ENCODE peak calls at places on chromosomes 3 and 15, in nine cellular contexts. I is left ventricle myocardium inferior; C is tibial artery; O is CD8-positive, alpha-beta T cell; S is right lobe of liver; Q is BE2C; Z is tibial nerve; X is uterus; B is heart left ventricle. M is an unnamed sample. For H3K4me1, the result is how much of the 10 kb centered on the place peaks cover.

GRCh38 chr3:57943525-57944312 is 64.5 kb upstream of the FLNB start:
- DNase-seq in I (no peak), C (peak), O (no peak), S (no peak), Q (no peak), Z (no peak), X (peak), B (no peak), M (no peak)

GRCh38 chr3:160331127-160331937 is 67.7 kb downstream of the IFT80 start:
- DNase-seq in I (no peak), C (no peak), O (no peak), S (no peak), Q (no peak), Z (no peak), X (no peak), B (no peak), M (no peak)

GRCh38 chr15:57865294-57865693 is 158.8 kb downstream of the POLR2M start:
- DNase-seq in I (no peak), C (no peak), O (no peak), S (no peak), Q (peak), Z (no peak), X (no peak), B (no peak), M (no peak)

GRCh38 chr15:78909791-78910228 is 35.0 kb downstream of the CTSH start:
- DNase-seq in I (no peak), C (no peak), O (no peak), S (no peak), Q (peak), Z (no peak), X (no peak), B (peak), M (no peak)

GRCh38 chr15:68292157-68292781 is 14.7 kb downstream of the FEM1B start:
- DNase-seq in I (no peak), C (no peak), O (no peak), S (no peak), Q (no peak), Z (no peak), X (no peak), B (no peak), M (no peak)

GRCh38 chr15:39171944-39172368 is 408.9 kb upstream of the THBS1 start:
- DNase-seq in I (peak), C (peak), O (no peak), S (peak), Q (peak), Z (peak), X (peak), B (peak), M (no peak)

GRCh38 chr3:142852009-142852408 is 36.9 kb downstream of the PCOLCE2 start:
- DNase-seq in I (no peak), C (no peak), O (no peak), S (no peak), Q (no peak), Z (no peak), X (no peak), B (no peak), M (no peak)

GRCh38 chr15:65612616-65612946 is 1.6 kb upstream of the INTS14 start:
- DNase-seq in I (no peak), C (no peak), O (no peak), S (no peak), Q (no peak), Z (no peak), X (no peak), B (no peak), M (no peak)

GRCh38 chr15:84981054-84981710 is 474 bp upstream of the PDE8A start:
- DNase-seq in I (peak), C (peak), O (peak), S (peak), Q (peak), Z (peak), X (peak), B (peak), M (peak)

DNA sequence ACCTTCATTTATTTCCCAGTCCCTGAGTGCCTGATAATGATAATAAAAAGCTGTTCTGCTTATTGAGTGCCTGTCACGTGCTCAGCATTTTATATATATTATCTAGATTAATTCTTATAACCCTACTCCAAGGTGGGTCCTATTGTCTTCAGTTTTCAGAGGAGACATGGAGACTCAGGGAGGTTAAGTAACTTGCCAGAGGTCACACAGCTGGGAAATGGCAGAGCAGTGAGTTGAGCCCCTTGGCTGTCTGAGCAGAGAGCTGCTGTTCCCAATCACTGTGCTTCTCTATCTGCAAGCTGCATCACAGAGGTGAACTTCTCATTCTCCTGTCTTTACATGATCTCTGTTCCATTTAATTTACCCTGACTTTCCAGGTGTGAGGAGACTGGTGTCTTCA is 32.3 kb upstream of the MRPS22 start:
- DNase-seq in I (no peak), C (no peak), O (no peak), S (no peak), Q (no peak), Z (no peak), X (no peak), B (no peak), M (no peak)
- H3K4me1 ChIP-seq in I (under half), C (under half), O (under half), S (under half), Q (under half), Z (under half), X (under half), B (under half), M (under half)

GRCh38 chr3:125684199-125684598 is 88.9 kb upstream of the OSBPL11 start:
- DNase-seq in I (no peak), C (no peak), O (no peak), S (no peak), Q (peak), Z (no peak), X (peak), B (no peak), M (no peak)
- TF ChIP-seq CTCF in I (peak), C (peak), O (no peak), S (peak), Q (peak), Z (no peak), X (peak), B (peak), M (peak)

GRCh38 chr3:45942051-45942825 is 1.0 kb upstream of the CXCR6 start:
- DNase-seq in I (no peak), C (peak), O (no peak), S (peak), Q (peak), Z (no peak), X (no peak), B (no peak), M (no peak)

GRCh38 chr3:45946307-45946706 is 3.0 kb downstream of the CXCR6 start:
- DNase-seq in I (no peak), C (no peak), O (no peak), S (no peak), Q (no peak), Z (no peak), X (no peak), B (no peak), M (no peak)

GRCh38 chr3:45944830-45945620 is 1.8 kb downstream of the CXCR6 start:
- DNase-seq in I (no peak), C (peak), O (no peak), S (no peak), Q (no peak), Z (no peak), X (no peak), B (no peak), M (no peak)

GRCh38 chr3:45940781-45941365 is 2.4 kb upstream of the CXCR6 start:
- DNase-seq in I (no peak), C (peak), O (no peak), S (no peak), Q (no peak), Z (no peak), X (no peak), B (no peak), M (no peak)

GRCh38 chr3:45943207-45943846 is at the start of gene CXCR6:
- DNase-seq in I (no peak), C (peak), O (peak), S (no peak), Q (no peak), Z (no peak), X (no peak), B (no peak), M (no peak)
- H3K4me1 ChIP-seq in I (half or more), C (under half), O (under half), S (under half), Q (under half), Z (under half), X (under half), B (under half), M (under half)

GRCh38 chr15:48409623-48410022 is 78.4 kb downstream of the DUT start:
- DNase-seq in I (no peak), C (no peak), O (no peak), S (no peak), Q (no peak), Z (no peak), X (no peak), B (no peak), M (no peak)

GRCh38 chr15:48402778-48403177 is 71.5 kb downstream of the DUT start:
- DNase-seq in I (no peak), C (no peak), O (no peak), S (no peak), Q (no peak), Z (no peak), X (no peak), B (no peak), M (no peak)

GRCh38 chr15:48406240-48406891 is 75.1 kb downstream of the DUT start:
- DNase-seq in I (no peak), C (no peak), O (no peak), S (no peak), Q (no peak), Z (no peak), X (no peak), B (no peak), M (no peak)

GRCh38 chr15:48408337-48408736 is 77.1 kb downstream of the DUT start:
- DNase-seq in I (no peak), C (no peak), O (no peak), S (no peak), Q (no peak), Z (no peak), X (no peak), B (no peak), M (no peak)

GRCh38 chr15:48406911-48407310 is 75.7 kb downstream of the DUT start:
- DNase-seq in I (no peak), C (no peak), O (no peak), S (no peak), Q (no peak), Z (no peak), X (no peak), B (no peak), M (no peak)
- TF ChIP-seq CTCF in I (peak), C (no peak), O (no peak), S (no peak), Q (peak), Z (no peak), X (no peak), B (no peak), M (no peak)

GRCh38 chr15:98728811-98729160 is 80.4 kb downstream of the IGF1R start:
- DNase-seq in I (no peak), C (no peak), O (no peak), S (no peak), Q (no peak), Z (no peak), X (no peak), B (no peak), M (no peak)

GRCh38 chr15:98730860-98731711 is 82.7 kb downstream of the IGF1R start:
- DNase-seq in I (no peak), C (no peak), O (no peak), S (no peak), Q (no peak), Z (no peak), X (no peak), B (no peak), M (no peak)

GRCh38 chr15:98727115-98728040 is 79.0 kb downstream of the IGF1R start:
- DNase-seq in I (peak), C (peak), O (no peak), S (peak), Q (peak), Z (peak), X (peak), B (peak), M (peak)

GRCh38 chr15:98728107-98728810 is 79.9 kb downstream of the IGF1R start:
- DNase-seq in I (no peak), C (no peak), O (no peak), S (no peak), Q (no peak), Z (no peak), X (no peak), B (no peak), M (no peak)

DNA sequence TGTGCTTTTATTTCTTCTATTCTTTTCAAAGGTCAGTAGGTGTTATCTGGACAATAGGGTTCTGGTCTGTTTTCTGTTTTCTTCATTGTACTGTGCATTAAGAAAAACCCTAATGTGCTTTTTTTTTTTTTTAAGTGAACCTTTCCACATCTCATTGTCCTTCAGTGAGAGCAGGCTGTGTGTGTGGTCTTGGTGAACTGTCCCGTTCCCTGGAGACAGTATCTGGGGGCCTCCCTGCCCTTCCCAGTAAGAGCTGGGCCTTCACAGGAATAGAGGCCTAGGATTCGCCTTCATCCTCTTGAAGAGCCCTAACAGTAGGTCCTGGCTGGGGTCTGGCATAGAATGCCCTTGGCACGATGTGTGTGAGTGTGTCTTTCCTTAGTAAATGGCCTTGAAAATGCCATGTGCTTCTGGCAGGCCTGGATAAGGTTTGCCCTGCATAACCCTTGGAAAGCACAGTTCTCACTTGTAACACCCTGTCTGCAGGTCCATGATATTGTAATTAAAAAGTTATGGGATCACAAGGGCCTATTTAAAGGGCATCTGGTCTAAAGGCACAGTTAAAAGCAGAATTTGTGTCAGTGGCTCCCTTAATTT is 81.2 kb downstream of the IGF1R start:
- DNase-seq in I (peak), C (no peak), O (no peak), S (no peak), Q (peak), Z (no peak), X (no peak), B (peak), M (no peak)
- H3K4me1 ChIP-seq in I (half or more), C (half or more), O (under half), S (under half), Q (half or more), Z (under half), X (under half), B (under half), M (under half)

DNA sequence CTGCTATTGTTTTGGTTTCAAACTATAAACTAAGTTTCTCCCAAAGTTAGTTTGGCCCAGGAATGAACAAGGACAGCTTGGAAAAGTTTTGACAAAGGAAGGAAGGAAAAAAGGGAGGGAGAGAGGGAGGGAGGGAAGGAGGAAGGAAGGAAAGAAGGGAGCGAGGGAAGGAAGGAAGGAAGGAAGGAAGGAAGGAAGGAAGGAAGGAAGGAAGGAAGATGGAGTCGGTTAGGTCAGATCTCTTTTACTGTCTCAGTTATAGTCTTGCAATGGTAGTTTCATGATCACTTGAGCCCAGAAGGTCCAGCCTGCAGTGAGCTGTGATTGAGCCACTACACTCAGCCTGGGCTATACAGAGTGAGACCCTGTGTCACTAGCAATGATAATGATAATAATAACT is 12.3 kb upstream of the UBXN7 start:
- DNase-seq in I (no peak), C (no peak), O (no peak), S (no peak), Q (no peak), Z (no peak), X (no peak), B (no peak), M (no peak)
- TF ChIP-seq CTCF in I (no peak), C (no peak), O (no peak), S (no peak), Q (no peak), Z (no peak), X (no peak), B (no peak), M (no peak)

GRCh38 chr15:70703066-70703465 is 60.3 kb downstream of the UACA start:
- DNase-seq in I (no peak), C (no peak), O (no peak), S (no peak), Q (no peak), Z (no peak), X (no peak), B (no peak), M (no peak)
- H3K4me1 ChIP-seq in I (half or more), C (half or more), O (under half), S (under half), Q (under half), Z (under half), X (under half), B (under half), M (half or more)

GRCh38 chr3:173993299-173993698 is 595.8 kb downstream of the NLGN1 start:
- DNase-seq in I (no peak), C (no peak), O (no peak), S (no peak), Q (no peak), Z (no peak), X (no peak), B (no peak), M (no peak)
- TF ChIP-seq CTCF in I (no peak), C (no peak), O (no peak), S (peak), Q (peak), Z (no peak), X (no peak), B (no peak), M (no peak)

DNA sequence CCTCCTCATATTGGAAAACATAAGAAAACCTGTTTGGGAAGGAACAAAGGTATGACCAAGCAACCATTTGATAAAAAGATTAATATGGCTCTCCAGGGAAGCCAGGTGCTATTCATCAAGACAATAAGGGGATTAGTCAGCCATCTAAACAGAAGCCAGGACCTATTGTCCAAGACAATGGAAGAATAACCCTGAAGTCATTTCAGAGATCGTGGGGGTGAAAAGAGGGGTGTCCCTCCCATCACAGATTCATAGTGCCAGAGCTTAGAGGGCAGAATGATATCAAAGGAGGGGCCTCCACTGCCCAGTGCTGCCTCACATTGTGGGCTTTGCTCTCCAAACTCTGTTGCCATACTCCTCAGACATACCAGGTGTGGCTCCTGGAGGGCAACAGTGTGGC is 73.5 kb downstream of the DAPK2 start:
- DNase-seq in I (no peak), C (no peak), O (no peak), S (no peak), Q (no peak), Z (no peak), X (no peak), B (no peak), M (no peak)
- H3K4me1 ChIP-seq in I (half or more), C (under half), O (under half), S (under half), Q (under half), Z (under half), X (under half), B (under half), M (half or more)

DNA sequence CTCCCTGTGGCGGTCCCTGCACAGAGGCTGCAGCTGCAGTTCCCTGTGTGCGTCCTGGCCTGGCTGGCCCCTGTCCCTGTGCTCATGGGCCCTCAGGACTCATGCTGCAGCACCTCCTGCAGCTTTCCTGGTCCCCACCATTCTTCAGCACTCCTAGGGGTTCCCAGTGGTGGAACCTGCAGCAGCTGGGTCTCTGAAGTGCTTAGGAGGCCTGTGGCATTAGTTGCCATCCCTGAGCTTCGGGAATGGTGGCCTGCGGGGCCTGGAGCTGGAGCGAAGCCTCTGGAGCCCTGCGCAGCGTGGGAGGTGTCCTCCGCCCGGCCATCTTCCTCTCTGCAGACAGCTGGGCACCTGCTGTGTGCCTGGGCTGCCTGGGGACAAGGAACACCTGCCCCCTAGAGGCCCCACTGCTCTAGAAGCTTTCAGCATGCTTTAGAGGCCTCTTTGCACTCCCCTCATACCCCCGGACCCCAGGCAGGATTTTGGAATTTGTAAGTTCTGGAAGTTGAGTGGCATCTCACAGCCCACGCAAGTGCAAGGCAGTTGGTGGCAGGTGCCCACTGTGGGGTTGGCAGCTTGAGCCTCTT is 13.1 kb downstream of the PLXNA1 start:
- DNase-seq in I (no peak), C (no peak), O (no peak), S (no peak), Q (no peak), Z (no peak), X (no peak), B (no peak), M (no peak)
- TF ChIP-seq CTCF in I (no peak), C (no peak), O (no peak), S (no peak), Q (peak), Z (no peak), X (no peak), B (no peak), M (no peak)